ENCODE peak calls at places on chromosome 11, in ten cellular contexts. One of them, this sample, is unnamed.
A peak's percentile ranks its signal among the peaks of the same experiment; 100 is the strongest.

GRCh38 chr11:64856382-64857227 is 12.2 kb upstream of the CDC42BPG start:
- DNase-seq in progenitor cell of endocrine pancreas: no peak
- DNase-seq in IMR-90: peak; percentile 85
- DNase-seq in LHCN-M2: peak; percentile 96
- DNase-seq in heart left ventricle: no peak
- DNase-seq in CD4-positive, alpha-beta memory T cell: no peak
- DNase-seq in AG20443: peak; percentile 81
- DNase-seq in HFF-Myc: no peak
- DNase-seq in stimulated activated effector memory CD8-positive, alpha-beta T cell treated with anti-CD3 and anti-CD28 coated beads, Interleukin-12 subunit alpha, Interleukin-12 subunit beta, amount 100 ng/mL, for 72 hours: no peak
- DNase-seq in EL: peak; percentile 94
- DNase-seq in this sample: no peak

GRCh38 chr11:8336356-8337114 is 72.9 kb upstream of the LMO1 start:
- DNase-seq in progenitor cell of endocrine pancreas: no peak
- DNase-seq in EL: no peak
- DNase-seq in LHCN-M2: no peak
- DNase-seq in stimulated activated effector memory CD8-positive, alpha-beta T cell treated with anti-CD3 and anti-CD28 coated beads, Interleukin-12 subunit alpha, Interleukin-12 subunit beta, amount 100 ng/mL, for 72 hours: no peak
- DNase-seq in heart left ventricle: no peak
- DNase-seq in IMR-90: no peak
- DNase-seq in CD4-positive, alpha-beta memory T cell: no peak
- DNase-seq in AG20443: no peak
- DNase-seq in HFF-Myc: no peak
- DNase-seq in this sample: no peak

GRCh38 chr11:109320595-109320994 is 101.4 kb upstream of the C11orf87 start:
- DNase-seq in EL: peak; percentile 77
- DNase-seq in AG20443: peak; percentile 34
- DNase-seq in HFF-Myc: no peak
- DNase-seq in LHCN-M2: peak; percentile 50
- DNase-seq in stimulated activated effector memory CD8-positive, alpha-beta T cell treated with anti-CD3 and anti-CD28 coated beads, Interleukin-12 subunit alpha, Interleukin-12 subunit beta, amount 100 ng/mL, for 72 hours: no peak
- DNase-seq in IMR-90: peak; percentile 34
- DNase-seq in CD4-positive, alpha-beta memory T cell: no peak
- DNase-seq in heart left ventricle: no peak
- DNase-seq in progenitor cell of endocrine pancreas: no peak
- DNase-seq in this sample: no peak

GRCh38 chr11:17684550-17684949 is 34.8 kb upstream of the MYOD1 start:
- DNase-seq in LHCN-M2: no peak
- DNase-seq in heart left ventricle: no peak
- DNase-seq in IMR-90: no peak
- DNase-seq in progenitor cell of endocrine pancreas: no peak
- DNase-seq in CD4-positive, alpha-beta memory T cell: no peak
- DNase-seq in EL: no peak
- DNase-seq in stimulated activated effector memory CD8-positive, alpha-beta T cell treated with anti-CD3 and anti-CD28 coated beads, Interleukin-12 subunit alpha, Interleukin-12 subunit beta, amount 100 ng/mL, for 72 hours: no peak
- DNase-seq in AG20443: no peak
- DNase-seq in HFF-Myc: no peak
- DNase-seq in this sample: no peak

GRCh38 chr11:67450796-67451657 is 1.5 kb downstream of the GPR152 start:
- DNase-seq in stimulated activated effector memory CD8-positive, alpha-beta T cell treated with anti-CD3 and anti-CD28 coated beads, Interleukin-12 subunit alpha, Interleukin-12 subunit beta, amount 100 ng/mL, for 72 hours: no peak
- DNase-seq in heart left ventricle: no peak
- DNase-seq in LHCN-M2: no peak
- DNase-seq in CD4-positive, alpha-beta memory T cell: no peak
- DNase-seq in AG20443: no peak
- DNase-seq in IMR-90: no peak
- DNase-seq in HFF-Myc: no peak
- DNase-seq in progenitor cell of endocrine pancreas: no peak
- DNase-seq in EL: no peak
- DNase-seq in this sample: no peak

GRCh38 chr11:61173456-61173855 is 12.2 kb upstream of the VPS37C start:
- DNase-seq in heart left ventricle: no peak
- DNase-seq in LHCN-M2: peak; percentile 29
- DNase-seq in EL: peak; percentile 29
- DNase-seq in progenitor cell of endocrine pancreas: no peak
- DNase-seq in AG20443: peak; percentile 63
- DNase-seq in stimulated activated effector memory CD8-positive, alpha-beta T cell treated with anti-CD3 and anti-CD28 coated beads, Interleukin-12 subunit alpha, Interleukin-12 subunit beta, amount 100 ng/mL, for 72 hours: no peak
- DNase-seq in HFF-Myc: no peak
- DNase-seq in IMR-90: peak; percentile 34
- DNase-seq in CD4-positive, alpha-beta memory T cell: no peak
- DNase-seq in this sample: no peak

GRCh38 chr11:69799582-69799981 is 19.6 kb downstream of the FGF3 start:
- DNase-seq in IMR-90: peak; percentile 7
- DNase-seq in EL: peak; percentile 45
- DNase-seq in stimulated activated effector memory CD8-positive, alpha-beta T cell treated with anti-CD3 and anti-CD28 coated beads, Interleukin-12 subunit alpha, Interleukin-12 subunit beta, amount 100 ng/mL, for 72 hours: no peak
- DNase-seq in AG20443: no peak
- DNase-seq in CD4-positive, alpha-beta memory T cell: no peak
- DNase-seq in heart left ventricle: no peak
- DNase-seq in HFF-Myc: peak; percentile 10
- DNase-seq in LHCN-M2: peak; percentile 11
- DNase-seq in progenitor cell of endocrine pancreas: no peak
- DNase-seq in this sample: no peak

GRCh38 chr11:133896028-133896427 is 50.7 kb upstream of the SPATA19 start:
- DNase-seq in IMR-90: no peak
- DNase-seq in progenitor cell of endocrine pancreas: no peak
- DNase-seq in LHCN-M2: no peak
- DNase-seq in HFF-Myc: no peak
- DNase-seq in stimulated activated effector memory CD8-positive, alpha-beta T cell treated with anti-CD3 and anti-CD28 coated beads, Interleukin-12 subunit alpha, Interleukin-12 subunit beta, amount 100 ng/mL, for 72 hours: no peak
- DNase-seq in CD4-positive, alpha-beta memory T cell: no peak
- DNase-seq in AG20443: no peak
- DNase-seq in heart left ventricle: no peak
- DNase-seq in EL: no peak
- DNase-seq in this sample: no peak

GRCh38 chr11:102546923-102547471 is 16.4 kb upstream of the MMP7 start:
- DNase-seq in heart left ventricle: no peak
- DNase-seq in CD4-positive, alpha-beta memory T cell: no peak
- DNase-seq in AG20443: no peak
- DNase-seq in EL: no peak
- DNase-seq in HFF-Myc: no peak
- DNase-seq in LHCN-M2: peak; percentile 29
- DNase-seq in progenitor cell of endocrine pancreas: no peak
- DNase-seq in stimulated activated effector memory CD8-positive, alpha-beta T cell treated with anti-CD3 and anti-CD28 coated beads, Interleukin-12 subunit alpha, Interleukin-12 subunit beta, amount 100 ng/mL, for 72 hours: no peak
- DNase-seq in IMR-90: no peak
- DNase-seq in this sample: no peak

GRCh38 chr11:78575478-78575877 is 814 bp upstream of the NARS2 start:
- DNase-seq in IMR-90: no peak
- DNase-seq in CD4-positive, alpha-beta memory T cell: no peak
- DNase-seq in HFF-Myc: no peak
- DNase-seq in EL: no peak
- DNase-seq in LHCN-M2: no peak
- DNase-seq in stimulated activated effector memory CD8-positive, alpha-beta T cell treated with anti-CD3 and anti-CD28 coated beads, Interleukin-12 subunit alpha, Interleukin-12 subunit beta, amount 100 ng/mL, for 72 hours: no peak
- DNase-seq in AG20443: no peak
- DNase-seq in heart left ventricle: no peak
- DNase-seq in progenitor cell of endocrine pancreas: no peak
- DNase-seq in this sample: no peak

GRCh38 chr11:70592641-70593165 is 194.4 kb downstream of the CTTN start:
- DNase-seq in stimulated activated effector memory CD8-positive, alpha-beta T cell treated with anti-CD3 and anti-CD28 coated beads, Interleukin-12 subunit alpha, Interleukin-12 subunit beta, amount 100 ng/mL, for 72 hours: no peak
- DNase-seq in IMR-90: no peak
- DNase-seq in HFF-Myc: no peak
- DNase-seq in LHCN-M2: no peak
- DNase-seq in EL: no peak
- DNase-seq in heart left ventricle: no peak
- DNase-seq in CD4-positive, alpha-beta memory T cell: no peak
- DNase-seq in AG20443: no peak
- DNase-seq in progenitor cell of endocrine pancreas: no peak
- DNase-seq in this sample: no peak

GRCh38 chr11:83020942-83021779 is 50.5 kb downstream of the RAB30 start:
- DNase-seq in LHCN-M2: no peak
- DNase-seq in stimulated activated effector memory CD8-positive, alpha-beta T cell treated with anti-CD3 and anti-CD28 coated beads, Interleukin-12 subunit alpha, Interleukin-12 subunit beta, amount 100 ng/mL, for 72 hours: no peak
- DNase-seq in CD4-positive, alpha-beta memory T cell: no peak
- DNase-seq in EL: no peak
- DNase-seq in AG20443: no peak
- DNase-seq in progenitor cell of endocrine pancreas: no peak
- DNase-seq in HFF-Myc: no peak
- DNase-seq in IMR-90: no peak
- DNase-seq in heart left ventricle: no peak
- DNase-seq in this sample: no peak

GRCh38 chr11:16028406-16028805 is 327.9 kb downstream of the SOX6 start:
- DNase-seq in stimulated activated effector memory CD8-positive, alpha-beta T cell treated with anti-CD3 and anti-CD28 coated beads, Interleukin-12 subunit alpha, Interleukin-12 subunit beta, amount 100 ng/mL, for 72 hours: no peak
- DNase-seq in CD4-positive, alpha-beta memory T cell: no peak
- DNase-seq in AG20443: no peak
- DNase-seq in progenitor cell of endocrine pancreas: no peak
- DNase-seq in IMR-90: peak; percentile 45
- DNase-seq in HFF-Myc: no peak
- DNase-seq in LHCN-M2: no peak
- DNase-seq in EL: peak; percentile 46
- DNase-seq in heart left ventricle: no peak
- DNase-seq in this sample: no peak

GRCh38 chr11:37451903-37452302 is 853.9 kb upstream of the RAG2 start:
- DNase-seq in LHCN-M2: no peak
- DNase-seq in heart left ventricle: no peak
- DNase-seq in IMR-90: no peak
- DNase-seq in CD4-positive, alpha-beta memory T cell: no peak
- DNase-seq in HFF-Myc: no peak
- DNase-seq in EL: no peak
- DNase-seq in stimulated activated effector memory CD8-positive, alpha-beta T cell treated with anti-CD3 and anti-CD28 coated beads, Interleukin-12 subunit alpha, Interleukin-12 subunit beta, amount 100 ng/mL, for 72 hours: no peak
- DNase-seq in progenitor cell of endocrine pancreas: no peak
- DNase-seq in AG20443: no peak
- DNase-seq in this sample: no peak

GRCh38 chr11:127998421-127998820 is 588.9 kb downstream of the ETS1 start:
- DNase-seq in CD4-positive, alpha-beta memory T cell: no peak
- DNase-seq in EL: peak; percentile 51
- DNase-seq in AG20443: no peak
- DNase-seq in progenitor cell of endocrine pancreas: no peak
- DNase-seq in stimulated activated effector memory CD8-positive, alpha-beta T cell treated with anti-CD3 and anti-CD28 coated beads, Interleukin-12 subunit alpha, Interleukin-12 subunit beta, amount 100 ng/mL, for 72 hours: no peak
- DNase-seq in HFF-Myc: no peak
- DNase-seq in IMR-90: peak; percentile 45
- DNase-seq in LHCN-M2: peak; percentile 6
- DNase-seq in heart left ventricle: no peak
- DNase-seq in this sample: no peak

GRCh38 chr11:122847437-122847836 is 9.1 kb downstream of the CRTAM start:
- DNase-seq in LHCN-M2: no peak
- DNase-seq in progenitor cell of endocrine pancreas: no peak
- DNase-seq in EL: no peak
- DNase-seq in IMR-90: no peak
- DNase-seq in stimulated activated effector memory CD8-positive, alpha-beta T cell treated with anti-CD3 and anti-CD28 coated beads, Interleukin-12 subunit alpha, Interleukin-12 subunit beta, amount 100 ng/mL, for 72 hours: no peak
- DNase-seq in AG20443: no peak
- DNase-seq in HFF-Myc: no peak
- DNase-seq in heart left ventricle: no peak
- DNase-seq in CD4-positive, alpha-beta memory T cell: no peak
- DNase-seq in this sample: no peak